ENCODE peak calls at places on chromosome 1, in nine cellular contexts. U, I, A, V, Y, M, J, W and Q are unnamed samples.

GRCh38 chr1:33294071-33295010 is 26.6 kb downstream of the A3GALT2 start:
- DNase-seq in M (no peak), Y (no peak), V (no peak), I (no peak), A (no peak), U (no peak), W (no peak), J (no peak), Q (no peak)

GRCh38 chr1:93591291-93591832 is 90.3 kb downstream of the BCAR3 start:
- DNase-seq in Y (no peak), J (no peak), M (no peak), V (peak; percentile 57), U (no peak), A (peak; percentile 55), W (no peak), I (no peak), Q (no peak)

GRCh38 chr1:25523512-25523911 is 19.9 kb upstream of the LDLRAP1 start:
- DNase-seq in V (peak; percentile 31), M (no peak), Y (no peak), U (no peak), J (no peak), A (no peak), I (no peak), W (no peak), Q (no peak)

GRCh38 chr1:94061513-94062443 is 59.2 kb downstream of the ABCA4 start:
- DNase-seq in I (peak; percentile 37), W (peak; percentile 89), U (peak; percentile 75), J (peak; percentile 67), M (no peak), V (peak; percentile 85), A (peak; percentile 67), Y (peak; percentile 65), Q (peak; percentile 57)

GRCh38 chr1:72284398-72285073 is 2.2 kb upstream of the NEGR1 start:
- DNase-seq in M (no peak), U (peak; percentile 76), A (no peak), Y (peak; percentile 32), W (peak; percentile 82), V (peak; percentile 45), J (peak; percentile 17), I (no peak), Q (peak; percentile 80)

GRCh38 chr1:230231739-230232075 is 164.7 kb downstream of the GALNT2 start:
- DNase-seq in J (peak; percentile 23), Y (no peak), W (peak; percentile 85), M (peak; percentile 81), A (no peak), U (no peak), I (peak; percentile 79), V (peak; percentile 89), Q (no peak)

GRCh38 chr1:202163281-202164270 is 3.2 kb upstream of the PTPN7 start:
- DNase-seq in Y (no peak), J (no peak), V (no peak), W (no peak), U (no peak), I (no peak), M (no peak), A (no peak), Q (no peak)

GRCh38 chr1:208974721-208975120 is 608.8 kb upstream of the CAMK1G start:
- DNase-seq in A (no peak), J (no peak), I (no peak), V (no peak), M (no peak), W (no peak), U (no peak), Y (no peak), Q (no peak)

GRCh38 chr1:117606608-117607261 is 887 bp downstream of the TENT5C start:
- DNase-seq in I (no peak), Y (peak; percentile 51), A (no peak), V (peak; percentile 51), M (peak; percentile 83), U (peak; percentile 39), W (peak; percentile 56), J (peak; percentile 44), Q (no peak)

GRCh38 chr1:21865943-21866628 is 54.0 kb downstream of the LDLRAD2 start:
- DNase-seq in I (no peak), Y (no peak), J (no peak), V (no peak), A (no peak), U (peak; percentile 74), M (no peak), W (no peak), Q (no peak)

GRCh38 chr1:234985531-234986294 is 142.9 kb downstream of the TOMM20 start:
- DNase-seq in V (no peak), Y (no peak), W (no peak), U (no peak), I (no peak), J (no peak), A (no peak), M (no peak), Q (no peak)

GRCh38 chr1:204854286-204854685 is 16.4 kb upstream of the NFASC start:
- DNase-seq in U (no peak), J (no peak), A (no peak), W (no peak), Y (no peak), M (no peak), I (no peak), V (no peak), Q (no peak)

GRCh38 chr1:47782414-47783165 is 214.6 kb downstream of the TRABD2B start:
- DNase-seq in M (peak; percentile 32), A (no peak), Y (no peak), V (no peak), I (peak; percentile 36), U (no peak), W (peak; percentile 17), J (no peak), Q (no peak)

GRCh38 chr1:89464008-89464407 is 60.6 kb upstream of the LRRC8B start:
- DNase-seq in J (no peak), U (no peak), M (no peak), W (no peak), I (no peak), Y (no peak), A (no peak), V (no peak), Q (no peak)

GRCh38 chr1:201655243-201655642 is 116.3 kb downstream of the NAV1 start:
- DNase-seq in M (no peak), Y (peak; percentile 67), W (peak; percentile 73), A (no peak), U (peak; percentile 48), V (peak; percentile 15), J (no peak), I (no peak), Q (no peak)

GRCh38 chr1:30147188-30147587 is 576.2 kb downstream of the MATN1 start:
- DNase-seq in J (no peak), A (no peak), M (no peak), W (no peak), I (no peak), Y (no peak), V (no peak), U (no peak), Q (no peak)

GRCh38 chr1:30149226-30149625 is 574.2 kb downstream of the MATN1 start:
- DNase-seq in Y (no peak), J (no peak), V (no peak), A (no peak), U (no peak), I (no peak), M (no peak), W (no peak), Q (no peak)

GRCh38 chr1:30148676-30149075 is 574.7 kb downstream of the MATN1 start:
- DNase-seq in Y (no peak), I (no peak), V (no peak), A (no peak), M (no peak), J (no peak), W (no peak), U (no peak), Q (no peak)

GRCh38 chr1:30151119-30151518 is 572.3 kb downstream of the MATN1 start:
- DNase-seq in W (no peak), I (no peak), U (no peak), V (no peak), J (no peak), A (no peak), Y (no peak), M (no peak), Q (no peak)

GRCh38 chr1:30151826-30152225 is 571.6 kb downstream of the MATN1 start:
- DNase-seq in Y (no peak), M (no peak), I (no peak), A (no peak), W (no peak), U (no peak), J (no peak), V (no peak), Q (no peak)
- H3K9me3 ChIP-seq in Y (no peaks in the 10 kb centered on the region), M (no peaks in the 10 kb centered on the region), I (peaks cover 3% of the 10 kb centered on the region), A (no peaks in the 10 kb centered on the region), W (no peaks in the 10 kb centered on the region), U (peaks cover 11% of the 10 kb centered on the region), J (no peaks in the 10 kb centered on the region), V (no peaks in the 10 kb centered on the region), Q (no peaks in the 10 kb centered on the region)

GRCh38 chr1:1429671-1430073 is 5.8 kb upstream of the VWA1 start:
- DNase-seq in W (peak; percentile 79), J (no peak), Y (no peak), A (peak; percentile 14), M (peak; percentile 24), V (no peak), U (no peak), I (no peak), Q (no peak)
- H3K27ac ChIP-seq in W (peak overlapping the region; percentile 18), J (peak overlapping the region; percentile 96), Y (peak overlapping the region; percentile 98), A (no peak overlapping the region), M (peak overlapping the region; percentile 84), V (peak overlapping the region; percentile 92), U (no peak overlapping the region), I (peak overlapping the region; percentile 83), Q (no peak overlapping the region)

GRCh38 chr1:185077374-185077773 is 32.0 kb downstream of the RNF2 start:
- DNase-seq in U (no peak), W (no peak), V (no peak), Y (no peak), M (no peak), I (no peak), A (no peak), J (no peak), Q (no peak)
- H3K9me3 ChIP-seq in U (no peaks in the 10 kb centered on the region), W (no peaks in the 10 kb centered on the region), V (no peaks in the 10 kb centered on the region), Y (no peaks in the 10 kb centered on the region), M (no peaks in the 10 kb centered on the region), I (no peaks in the 10 kb centered on the region), A (no peaks in the 10 kb centered on the region), J (no peaks in the 10 kb centered on the region), Q (no peaks in the 10 kb centered on the region)

GRCh38 chr1:206004269-206004800 is 1.1 kb upstream of the RAB7B start:
- DNase-seq in I (no peak), J (no peak), U (no peak), A (no peak), V (no peak), W (no peak), Y (no peak), M (no peak), Q (no peak)

GRCh38 chr1:206000641-206001339 is 2.4 kb downstream of the RAB7B start:
- DNase-seq in M (no peak), A (no peak), V (no peak), U (peak; percentile 22), Y (no peak), W (peak; percentile 36), I (no peak), J (no peak), Q (no peak)

GRCh38 chr1:206002833-206003532 is at the start of gene RAB7B:
- DNase-seq in J (peak; percentile 61), W (peak; percentile 84), A (no peak), V (peak; percentile 45), M (peak; percentile 84), I (peak; percentile 40), Y (peak; percentile 74), U (peak; percentile 36), Q (peak; percentile 39)

GRCh38 chr1:206001476-206001888 is 1.7 kb downstream of the RAB7B start:
- DNase-seq in U (peak; percentile 51), A (peak; percentile 53), W (peak; percentile 94), M (peak; percentile 71), V (no peak), I (peak; percentile 41), J (no peak), Y (peak; percentile 48), Q (peak; percentile 80)

GRCh38 chr1:206002160-206002559 is 1.0 kb downstream of the RAB7B start:
- DNase-seq in Y (no peak), W (no peak), I (no peak), A (no peak), J (peak; percentile 46), U (no peak), V (no peak), M (no peak), Q (no peak)
- H3K27ac ChIP-seq in Y (peak overlapping the region; percentile 86), W (no peak overlapping the region), I (no peak overlapping the region), A (no peak overlapping the region), J (peak overlapping the region; percentile 41), U (no peak overlapping the region), V (no peak overlapping the region), M (no peak overlapping the region), Q (no peak overlapping the region)